ENCODE peak calls at places on chromosomes 11 and 22, in eight cellular contexts. P, G, N, Z, H, V, D and B are unnamed samples.

GRCh38 chr22:46878549-46878948 is 116.1 kb downstream of the TBC1D22A start:
- DNase-seq in P (no peak), G (no peak), N (no peak), Z (peak), H (no peak), V (no peak), D (peak), B (no peak)

GRCh38 chr11:19977941-19978340 is 182.3 kb downstream of the DBX1 start:
- DNase-seq in P (no peak), G (no peak), N (no peak), Z (no peak), H (no peak), V (no peak), D (no peak), B (no peak)

GRCh38 chr11:114399903-114400221 is 449 bp downstream of the C11orf71 start:
- DNase-seq in P (peak), G (no peak), N (no peak), Z (peak), H (no peak), V (no peak), D (no peak), B (peak)

GRCh38 chr11:115676206-115676605 is 172.0 kb upstream of the CADM1 start:
- DNase-seq in P (no peak), G (no peak), N (no peak), Z (peak), H (no peak), V (no peak), D (no peak), B (peak)

GRCh38 chr11:120337133-120337895 is 1.1 kb downstream of the ARHGEF12 start:
- DNase-seq in P (no peak), G (no peak), N (peak), Z (peak), H (no peak), V (no peak), D (no peak), B (no peak)

GRCh38 chr11:94539420-94539819 is 4.3 kb upstream of the FUT4 start:
- DNase-seq in P (no peak), G (no peak), N (no peak), Z (no peak), H (no peak), V (no peak), D (no peak), B (no peak)

GRCh38 chr22:48953103-48953720 is 874.5 kb downstream of the BRD1 start:
- DNase-seq in P (no peak), G (no peak), N (no peak), Z (no peak), H (no peak), V (no peak), D (no peak), B (no peak)

GRCh38 chr11:35507688-35508087 is 17.7 kb downstream of the PAMR1 start:
- DNase-seq in P (no peak), G (no peak), N (no peak), Z (no peak), H (no peak), V (no peak), D (no peak), B (no peak)

GRCh38 chr11:34809191-34810106 is 106.7 kb downstream of the APIP start:
- DNase-seq in P (no peak), G (no peak), N (no peak), Z (no peak), H (no peak), V (no peak), D (peak), B (no peak)

GRCh38 chr22:23217171-23218052 is 37.1 kb downstream of the BCR start:
- DNase-seq in P (no peak), G (no peak), N (no peak), Z (no peak), H (no peak), V (no peak), D (peak), B (no peak)

GRCh38 chr11:43543313-43543712 is 137.2 kb upstream of the HSD17B12 start:
- DNase-seq in P (no peak), G (no peak), N (no peak), Z (no peak), H (no peak), V (no peak), D (no peak), B (no peak)

GRCh38 chr11:116500833-116501622 is 271.8 kb downstream of the BUD13 start:
- DNase-seq in P (no peak), G (no peak), N (no peak), Z (peak), H (no peak), V (peak), D (no peak), B (peak)

GRCh38 chr11:71339178-71339881 is 87.0 kb upstream of the SHANK2 start:
- DNase-seq in P (no peak), G (no peak), N (no peak), Z (no peak), H (no peak), V (no peak), D (no peak), B (no peak)

GRCh38 chr11:83219095-83219494 is 25.6 kb downstream of the ANKRD42 start:
- DNase-seq in P (no peak), G (no peak), N (no peak), Z (peak), H (no peak), V (no peak), D (peak), B (no peak)

GRCh38 chr11:74936976-74937375 is 11.9 kb downstream of the XRRA1 start:
- DNase-seq in P (no peak), G (no peak), N (no peak), Z (no peak), H (no peak), V (no peak), D (no peak), B (no peak)

GRCh38 chr11:134047586-134047999 is 21.3 kb upstream of the JAM3 start:
- DNase-seq in P (peak), G (no peak), N (peak), Z (no peak), H (peak), V (no peak), D (peak), B (peak)

GRCh38 chr11:9748361-9748970 is 84.6 kb downstream of the SWAP70 start:
- DNase-seq in P (no peak), G (no peak), N (no peak), Z (peak), H (peak), V (peak), D (peak), B (peak)

GRCh38 chr11:44566952-44567875 is 1.8 kb downstream of the CD82 start:
- DNase-seq in P (no peak), G (no peak), N (no peak), Z (no peak), H (no peak), V (no peak), D (peak), B (no peak)

GRCh38 chr11:120909676-120910215 is 114.2 kb upstream of the TBCEL start:
- DNase-seq in P (no peak), G (no peak), N (no peak), Z (no peak), H (no peak), V (no peak), D (no peak), B (no peak)

GRCh38 chr11:117484159-117484558 is 156.5 kb downstream of the CEP164 start:
- DNase-seq in P (no peak), G (no peak), N (no peak), Z (no peak), H (no peak), V (no peak), D (no peak), B (no peak)